ENCODE peak calls at places on chromosomes 7 and 10, in five cellular contexts. One of them, this sample, is unnamed.

GRCh38 chr7:80184693-80185092 is 50.1 kb downstream of the GNAI1 start:
- DNase-seq in activated CD4-positive, alpha-beta memory T cell treated with anti-CD3 and anti-CD28 coated beads for 36 hours: no peak
- DNase-seq in IMR-90: no peak
- DNase-seq in ovary: no peak
- DNase-seq in fibroblast of the conjunctiva: no peak
- DNase-seq in this sample: no peak

GRCh38 chr7:152597514-152597913 is 78.4 kb downstream of the XRCC2 start:
- DNase-seq in ovary: no peak
- DNase-seq in activated CD4-positive, alpha-beta memory T cell treated with anti-CD3 and anti-CD28 coated beads for 36 hours: no peak
- DNase-seq in fibroblast of the conjunctiva: no peak
- DNase-seq in IMR-90: no peak
- DNase-seq in this sample: no peak

GRCh38 chr7:111564078-111564477 is 1.8 kb upstream of the IMMP2L start:
- DNase-seq in IMR-90: no peak
- DNase-seq in activated CD4-positive, alpha-beta memory T cell treated with anti-CD3 and anti-CD28 coated beads for 36 hours: no peak
- DNase-seq in ovary: no peak
- DNase-seq in fibroblast of the conjunctiva: no peak
- DNase-seq in this sample: no peak

GRCh38 chr10:89644967-89645741 is at the start of gene PANK1:
- DNase-seq in fibroblast of the conjunctiva: no peak
- DNase-seq in ovary: peak; percentile 70
- DNase-seq in activated CD4-positive, alpha-beta memory T cell treated with anti-CD3 and anti-CD28 coated beads for 36 hours: peak; percentile 83
- DNase-seq in IMR-90: peak; percentile 74
- DNase-seq in this sample: peak; percentile 75

GRCh38 chr10:13233358-13233757 is 816 bp downstream of the UCMA start:
- DNase-seq in activated CD4-positive, alpha-beta memory T cell treated with anti-CD3 and anti-CD28 coated beads for 36 hours: no peak
- DNase-seq in IMR-90: no peak
- DNase-seq in ovary: no peak
- DNase-seq in fibroblast of the conjunctiva: no peak
- DNase-seq in this sample: no peak

GRCh38 chr10:49751636-49752510 is 10.2 kb downstream of the OGDHL start:
- DNase-seq in fibroblast of the conjunctiva: no peak
- DNase-seq in activated CD4-positive, alpha-beta memory T cell treated with anti-CD3 and anti-CD28 coated beads for 36 hours: no peak
- DNase-seq in ovary: no peak
- DNase-seq in IMR-90: no peak
- DNase-seq in this sample: no peak

GRCh38 chr7:43112088-43112940 is at the start of gene HECW1:
- DNase-seq in IMR-90: no peak
- DNase-seq in activated CD4-positive, alpha-beta memory T cell treated with anti-CD3 and anti-CD28 coated beads for 36 hours: no peak
- DNase-seq in ovary: no peak
- DNase-seq in fibroblast of the conjunctiva: no peak
- DNase-seq in this sample: no peak

GRCh38 chr10:114862456-114862855 is 40.9 kb downstream of the FHIP2A start:
- DNase-seq in fibroblast of the conjunctiva: no peak
- DNase-seq in ovary: no peak
- DNase-seq in IMR-90: no peak
- DNase-seq in activated CD4-positive, alpha-beta memory T cell treated with anti-CD3 and anti-CD28 coated beads for 36 hours: no peak
- DNase-seq in this sample: no peak

GRCh38 chr10:70850097-70850496 is 34.3 kb downstream of the SGPL1 start:
- DNase-seq in ovary: no peak
- DNase-seq in activated CD4-positive, alpha-beta memory T cell treated with anti-CD3 and anti-CD28 coated beads for 36 hours: no peak
- DNase-seq in IMR-90: peak; percentile 29
- DNase-seq in fibroblast of the conjunctiva: no peak
- DNase-seq in this sample: no peak

GRCh38 chr7:54615545-54615944 is 73.4 kb downstream of the VSTM2A start:
- DNase-seq in IMR-90: no peak
- DNase-seq in fibroblast of the conjunctiva: no peak
- DNase-seq in activated CD4-positive, alpha-beta memory T cell treated with anti-CD3 and anti-CD28 coated beads for 36 hours: no peak
- DNase-seq in ovary: no peak
- DNase-seq in this sample: no peak

GRCh38 chr10:47420305-47421056 is 36.4 kb upstream of the ZNF488 start:
- DNase-seq in ovary: no peak
- DNase-seq in IMR-90: no peak
- DNase-seq in activated CD4-positive, alpha-beta memory T cell treated with anti-CD3 and anti-CD28 coated beads for 36 hours: no peak
- DNase-seq in fibroblast of the conjunctiva: no peak
- DNase-seq in this sample: no peak

GRCh38 chr7:85529831-85530230 is 343.0 kb upstream of the SEMA3D start:
- DNase-seq in fibroblast of the conjunctiva: no peak
- DNase-seq in activated CD4-positive, alpha-beta memory T cell treated with anti-CD3 and anti-CD28 coated beads for 36 hours: no peak
- DNase-seq in IMR-90: peak; percentile 47
- DNase-seq in ovary: no peak
- DNase-seq in this sample: peak; percentile 2

GRCh38 chr10:80196270-80196949 is 8.9 kb downstream of the ANXA11 start:
- DNase-seq in activated CD4-positive, alpha-beta memory T cell treated with anti-CD3 and anti-CD28 coated beads for 36 hours: peak; percentile 90
- DNase-seq in IMR-90: peak; percentile 61
- DNase-seq in ovary: no peak
- DNase-seq in fibroblast of the conjunctiva: no peak
- DNase-seq in this sample: peak; percentile 96